ENCODE peak calls at places on chromosomes 5 and 9, in nine cellular contexts. L, Y, F, G, H, D, K, M and R are unnamed samples.

GRCh38 chr5:112492291-112492690 is 73.2 kb upstream of the EPB41L4A start:
- DNase-seq in L (peak), Y (no peak), F (peak), G (peak), H (no peak), D (peak), K (no peak), M (peak), R (peak)

GRCh38 chr5:34563951-34564705 is 92.0 kb upstream of the RAI14 start:
- DNase-seq in L (no peak), Y (no peak), F (no peak), G (no peak), H (no peak), D (peak), K (no peak), M (no peak), R (no peak)

GRCh38 chr5:150082364-150082763 is 4.0 kb downstream of the CSF1R start:
- DNase-seq in L (no peak), Y (no peak), F (no peak), G (peak), H (no peak), D (no peak), K (no peak), M (no peak), R (no peak)

GRCh38 chr9:113309204-113309813 is 6.1 kb upstream of the RNF183 start:
- DNase-seq in L (peak), Y (no peak), F (no peak), G (no peak), H (no peak), D (peak), K (peak), M (peak), R (peak)

GRCh38 chr5:83199126-83199525 is 121.8 kb downstream of the XRCC4 start:
- DNase-seq in L (no peak), Y (no peak), F (no peak), G (no peak), H (no peak), D (no peak), K (no peak), M (no peak), R (no peak)

GRCh38 chr9:91426123-91426745 is 2.6 kb upstream of the NFIL3 start:
- DNase-seq in L (no peak), Y (no peak), F (no peak), G (peak), H (no peak), D (peak), K (peak), M (peak), R (peak)

GRCh38 chr9:104074876-104075275 is 19.2 kb upstream of the SMC2 start:
- DNase-seq in L (no peak), Y (no peak), F (no peak), G (no peak), H (no peak), D (peak), K (no peak), M (no peak), R (no peak)

GRCh38 chr5:79935992-79936643 is 54.9 kb downstream of the MTX3 start:
- DNase-seq in L (no peak), Y (no peak), F (no peak), G (no peak), H (no peak), D (no peak), K (no peak), M (no peak), R (no peak)

GRCh38 chr9:4490705-4491620 is 695 bp downstream of the SLC1A1 start:
- DNase-seq in L (no peak), Y (no peak), F (no peak), G (no peak), H (no peak), D (peak), K (no peak), M (no peak), R (no peak)

GRCh38 chr5:77449981-77450380 is 42.1 kb downstream of the WDR41 start:
- DNase-seq in L (no peak), Y (no peak), F (no peak), G (no peak), H (no peak), D (no peak), K (no peak), M (no peak), R (no peak)

GRCh38 chr5:87081511-87082372 is 185.9 kb upstream of the RASA1 start:
- DNase-seq in L (peak), Y (no peak), F (no peak), G (peak), H (no peak), D (no peak), K (peak), M (no peak), R (no peak)

GRCh38 chr5:73617510-73618279 is 8.3 kb upstream of the ARHGEF28 start:
- DNase-seq in L (no peak), Y (no peak), F (no peak), G (no peak), H (no peak), D (peak), K (no peak), M (no peak), R (no peak)

GRCh38 chr5:77693913-77694312 is 55.4 kb upstream of the OTP start:
- DNase-seq in L (no peak), Y (no peak), F (no peak), G (no peak), H (no peak), D (no peak), K (no peak), M (no peak), R (no peak)

GRCh38 chr9:125183054-125183453 is 6.5 kb downstream of the PPP6C start:
- DNase-seq in L (no peak), Y (no peak), F (no peak), G (no peak), H (no peak), D (peak), K (no peak), M (no peak), R (no peak)

GRCh38 chr9:89387970-89388867 is 69.9 kb downstream of the SECISBP2 start:
- DNase-seq in L (no peak), Y (peak), F (no peak), G (no peak), H (no peak), D (peak), K (no peak), M (peak), R (no peak)

GRCh38 chr9:129811967-129812363 is 9.0 kb downstream of the TOR1B start:
- DNase-seq in L (no peak), Y (no peak), F (no peak), G (no peak), H (no peak), D (no peak), K (no peak), M (no peak), R (no peak)

GRCh38 chr9:88828492-88828974 is 162.7 kb upstream of the S1PR3 start:
- DNase-seq in L (no peak), Y (no peak), F (no peak), G (no peak), H (no peak), D (no peak), K (no peak), M (no peak), R (no peak)

GRCh38 chr9:14343236-14343947 is 29.5 kb upstream of the NFIB start:
- DNase-seq in L (no peak), Y (no peak), F (no peak), G (no peak), H (no peak), D (no peak), K (no peak), M (no peak), R (no peak)

GRCh38 chr5:109920736-109921135 is 231.0 kb downstream of the MAN2A1 start:
- DNase-seq in L (no peak), Y (no peak), F (no peak), G (no peak), H (no peak), D (no peak), K (no peak), M (no peak), R (no peak)

GRCh38 chr5:10860196-10860543 is 99.1 kb upstream of the DAP start:
- DNase-seq in L (no peak), Y (no peak), F (no peak), G (no peak), H (no peak), D (no peak), K (no peak), M (no peak), R (no peak)

GRCh38 chr5:42547146-42547545 is 123.9 kb downstream of the GHR start:
- DNase-seq in L (no peak), Y (no peak), F (no peak), G (no peak), H (no peak), D (peak), K (no peak), M (no peak), R (no peak)